ENCODE peak calls at places on chromosomes 6 and 20, in eight cellular contexts. J, T, Y, D, M, S, X and H are unnamed samples.

GRCh38 chr6:89834884-89835792 is 5.5 kb downstream of the CASP8AP2 start:
- DNase-seq in J (no peak), T (no peak), Y (no peak), D (no peak), M (no peak), S (no peak), X (peak), H (peak)

GRCh38 chr20:57620999-57621398 is 773 bp upstream of the ZBP1 start:
- DNase-seq in J (no peak), T (no peak), Y (no peak), D (no peak), M (no peak), S (no peak), X (no peak), H (no peak)

GRCh38 chr6:144474290-144474689 is 189.2 kb downstream of the UTRN start:
- DNase-seq in J (no peak), T (no peak), Y (no peak), D (no peak), M (no peak), S (no peak), X (no peak), H (no peak)

GRCh38 chr6:1589208-1589607 is 20.5 kb upstream of the FOXC1 start:
- DNase-seq in J (no peak), T (no peak), Y (no peak), D (no peak), M (no peak), S (no peak), X (no peak), H (no peak)

GRCh38 chr20:17571153-17571527 is 1.3 kb downstream of the DSTN start:
- DNase-seq in J (no peak), T (no peak), Y (no peak), D (no peak), M (no peak), S (no peak), X (no peak), H (no peak)

GRCh38 chr6:110946498-110946897 is 12.0 kb upstream of the GTF3C6 start:
- DNase-seq in J (no peak), T (no peak), Y (no peak), D (no peak), M (no peak), S (no peak), X (no peak), H (no peak)

GRCh38 chr20:59598625-59599310 is 5.6 kb upstream of the PHACTR3 start:
- DNase-seq in J (peak), T (peak), Y (peak), D (peak), M (peak), S (peak), X (peak), H (no peak)

GRCh38 chr6:43609402-43609801 is 19.7 kb downstream of the GTPBP2 start:
- DNase-seq in J (no peak), T (no peak), Y (no peak), D (no peak), M (no peak), S (no peak), X (no peak), H (no peak)

GRCh38 chr6:67331304-67331703 is 1303.8 kb upstream of the ADGRB3 start:
- DNase-seq in J (no peak), T (no peak), Y (no peak), D (no peak), M (no peak), S (no peak), X (no peak), H (no peak)

GRCh38 chr6:113600556-113601339 is 256.4 kb upstream of the MARCKS start:
- DNase-seq in J (no peak), T (no peak), Y (no peak), D (no peak), M (no peak), S (no peak), X (no peak), H (peak)

GRCh38 chr20:31674895-31675827 is 37.4 kb downstream of the COX4I2 start:
- DNase-seq in J (no peak), T (peak), Y (no peak), D (peak), M (no peak), S (peak), X (peak), H (peak)

GRCh38 chr20:19265646-19266374 is 53.4 kb downstream of the SLC24A3 start:
- DNase-seq in J (no peak), T (no peak), Y (no peak), D (no peak), M (no peak), S (no peak), X (no peak), H (no peak)

GRCh38 chr6:132712366-132712765 is 1.5 kb downstream of the VNN1 start:
- DNase-seq in J (peak), T (no peak), Y (no peak), D (peak), M (no peak), S (peak), X (no peak), H (no peak)

GRCh38 chr20:54026300-54027064 is 43.9 kb downstream of the BCAS1 start:
- DNase-seq in J (peak), T (no peak), Y (no peak), D (no peak), M (no peak), S (peak), X (no peak), H (no peak)

GRCh38 chr6:153705429-153705828 is 333.6 kb upstream of the OPRM1 start:
- DNase-seq in J (no peak), T (no peak), Y (no peak), D (no peak), M (no peak), S (no peak), X (no peak), H (no peak)

GRCh38 chr6:127176175-127176574 is 57.7 kb downstream of the RSPO3 start:
- DNase-seq in J (peak), T (no peak), Y (no peak), D (no peak), M (no peak), S (peak), X (no peak), H (no peak)

GRCh38 chr6:147067184-147067583 is 137.0 kb upstream of the STXBP5 start:
- DNase-seq in J (no peak), T (no peak), Y (no peak), D (no peak), M (no peak), S (no peak), X (no peak), H (no peak)

GRCh38 chr6:6674872-6675271 is 86.4 kb downstream of the LY86 start:
- DNase-seq in J (no peak), T (no peak), Y (no peak), D (no peak), M (no peak), S (no peak), X (no peak), H (no peak)

GRCh38 chr20:46316984-46317684 is 8.8 kb upstream of the CDH22 start:
- DNase-seq in J (no peak), T (no peak), Y (no peak), D (no peak), M (no peak), S (no peak), X (no peak), H (no peak)

GRCh38 chr6:14037402-14038277 is 79.9 kb upstream of the CD83 start:
- DNase-seq in J (no peak), T (no peak), Y (no peak), D (peak), M (no peak), S (peak), X (no peak), H (no peak)

GRCh38 chr6:127938701-127939100 is 37.8 kb upstream of the THEMIS start:
- DNase-seq in J (peak), T (no peak), Y (no peak), D (peak), M (no peak), S (peak), X (no peak), H (no peak)

GRCh38 chr20:15842872-15843271 is 730.4 kb downstream of the KIF16B start:
- DNase-seq in J (no peak), T (no peak), Y (no peak), D (no peak), M (no peak), S (no peak), X (no peak), H (peak)

GRCh38 chr20:38094373-38094775 is 60.8 kb downstream of the RPRD1B start:
- DNase-seq in J (no peak), T (no peak), Y (no peak), D (peak), M (no peak), S (peak), X (no peak), H (peak)

GRCh38 chr20:3470208-3470626 is 601 bp upstream of the ATRN start:
- DNase-seq in J (no peak), T (no peak), Y (no peak), D (no peak), M (no peak), S (no peak), X (no peak), H (no peak)

GRCh38 chr6:28589234-28589951 is 63.7 kb downstream of the GPX5 start:
- DNase-seq in J (peak), T (peak), Y (peak), D (peak), M (peak), S (peak), X (peak), H (peak)